ENCODE peak calls at places on chromosomes 11 and 22, in eight cellular contexts. Z, O, F, X, C, Y, R and L are unnamed samples.

GRCh38 chr22:37182101-37182948 is 5.7 kb downstream of the C1QTNF6 start:
- DNase-seq in Z (no peak), O (peak; percentile 61), F (no peak), X (no peak), C (no peak), Y (no peak), R (no peak), L (no peak)

GRCh38 chr11:35190804-35191348 is 51.9 kb downstream of the CD44 start:
- DNase-seq in Z (no peak), O (no peak), F (no peak), X (no peak), C (no peak), Y (no peak), R (no peak), L (no peak)

GRCh38 chr11:2251138-2251537 is 19.2 kb downstream of the ASCL2 start:
- DNase-seq in Z (no peak), O (no peak), F (no peak), X (no peak), C (no peak), Y (no peak), R (no peak), L (no peak)

GRCh38 chr11:64742087-64742939 is 1.6 kb downstream of the RASGRP2 start:
- DNase-seq in Z (no peak), O (peak; percentile 84), F (no peak), X (no peak), C (peak; percentile 58), Y (no peak), R (no peak), L (no peak)

GRCh38 chr22:47622541-47622940 is 860.1 kb downstream of the TBC1D22A start:
- DNase-seq in Z (no peak), O (no peak), F (peak; percentile 26), X (no peak), C (no peak), Y (peak; percentile 81), R (no peak), L (no peak)

GRCh38 chr22:25437414-25438160 is 126.9 kb upstream of the GRK3 start:
- DNase-seq in Z (no peak), O (no peak), F (no peak), X (no peak), C (no peak), Y (no peak), R (no peak), L (no peak)

GRCh38 chr22:38177044-38177443 is 4.6 kb downstream of the PLA2G6 start:
- DNase-seq in Z (no peak), O (peak; percentile 52), F (no peak), X (no peak), C (no peak), Y (no peak), R (no peak), L (no peak)

GRCh38 chr11:63901660-63902059 is 15.3 kb downstream of the RCOR2 start:
- DNase-seq in Z (no peak), O (no peak), F (no peak), X (no peak), C (no peak), Y (no peak), R (no peak), L (no peak)

GRCh38 chr11:2867722-2868548 is 17.6 kb downstream of the CDKN1C start:
- DNase-seq in Z (no peak), O (no peak), F (no peak), X (no peak), C (no peak), Y (no peak), R (no peak), L (no peak)

GRCh38 chr22:30575011-30575671 is 676 bp upstream of the GAL3ST1 start:
- DNase-seq in Z (no peak), O (no peak), F (peak; percentile 60), X (no peak), C (no peak), Y (no peak), R (peak; percentile 42), L (no peak)

GRCh38 chr11:74720596-74721478 is 10.4 kb downstream of the CHRDL2 start:
- DNase-seq in Z (no peak), O (peak; percentile 86), F (peak; percentile 86), X (no peak), C (no peak), Y (no peak), R (peak; percentile 70), L (no peak)

GRCh38 chr11:118295834-118296454 is 8.6 kb upstream of the CD3E start:
- DNase-seq in Z (no peak), O (no peak), F (no peak), X (no peak), C (no peak), Y (no peak), R (no peak), L (no peak)

GRCh38 chr11:62880803-62881578 is at the start of gene SLC3A2:
- DNase-seq in Z (peak; percentile 76), O (peak; percentile 97), F (peak; percentile 89), X (peak; percentile 90), C (peak; percentile 87), Y (peak; percentile 98), R (peak; percentile 89), L (peak; percentile 48)

GRCh38 chr11:35483131-35483800 is 42.1 kb downstream of the PAMR1 start:
- DNase-seq in Z (no peak), O (no peak), F (no peak), X (no peak), C (no peak), Y (no peak), R (no peak), L (no peak)

GRCh38 chr22:26906464-26906863 is 249.1 kb downstream of the MIAT start:
- DNase-seq in Z (no peak), O (no peak), F (no peak), X (no peak), C (no peak), Y (no peak), R (no peak), L (no peak)

GRCh38 chr22:39519681-39520053 is 695 bp upstream of the ATF4 start:
- DNase-seq in Z (no peak), O (peak; percentile 89), F (peak; percentile 74), X (peak; percentile 77), C (no peak), Y (peak; percentile 93), R (no peak), L (no peak)

GRCh38 chr22:38758276-38758945 is 2.6 kb upstream of the SUN2 start:
- DNase-seq in Z (no peak), O (peak; percentile 65), F (no peak), X (no peak), C (no peak), Y (no peak), R (no peak), L (no peak)

GRCh38 chr11:100964400-100964799 is 165.2 kb downstream of the PGR start:
- DNase-seq in Z (no peak), O (no peak), F (no peak), X (no peak), C (no peak), Y (no peak), R (no peak), L (no peak)

GRCh38 chr11:117239295-117239694 is 6.8 kb downstream of the RNF214 start:
- DNase-seq in Z (no peak), O (no peak), F (no peak), X (peak; percentile 47), C (no peak), Y (no peak), R (no peak), L (no peak)
- TF ChIP-seq CTCF in Z (no peak), O (no peak), F (no peak), X (peak; percentile 20), C (no peak), Y (no peak), R (no peak), L (no peak)

GRCh38 chr11:113251281-113251680 is 63.1 kb upstream of the TTC12 start:
- DNase-seq in Z (no peak), O (no peak), F (no peak), X (no peak), C (no peak), Y (no peak), R (no peak), L (no peak)

GRCh38 chr11:113247231-113247630 is 67.2 kb upstream of the TTC12 start:
- DNase-seq in Z (no peak), O (no peak), F (no peak), X (no peak), C (no peak), Y (no peak), R (no peak), L (no peak)

GRCh38 chr11:113248702-113249490 is 65.5 kb upstream of the TTC12 start:
- DNase-seq in Z (no peak), O (no peak), F (no peak), X (no peak), C (no peak), Y (peak; percentile 56), R (no peak), L (no peak)

GRCh38 chr11:113249786-113250185 is 64.6 kb upstream of the TTC12 start:
- DNase-seq in Z (no peak), O (no peak), F (no peak), X (no peak), C (no peak), Y (peak; percentile 13), R (no peak), L (no peak)

GRCh38 chr11:113249491-113249763 is 65.0 kb upstream of the TTC12 start:
- DNase-seq in Z (no peak), O (no peak), F (no peak), X (no peak), C (no peak), Y (peak; percentile 72), R (no peak), L (no peak)
- TF ChIP-seq CTCF in Z (peak; percentile 34), O (no peak), F (no peak), X (no peak), C (peak; percentile 41), Y (no peak), R (no peak), L (no peak)

GRCh38 chr11:103465555-103466140 is 356.4 kb downstream of the DYNC2H1 start:
- DNase-seq in Z (no peak), O (no peak), F (no peak), X (no peak), C (no peak), Y (no peak), R (no peak), L (no peak)

DNA sequence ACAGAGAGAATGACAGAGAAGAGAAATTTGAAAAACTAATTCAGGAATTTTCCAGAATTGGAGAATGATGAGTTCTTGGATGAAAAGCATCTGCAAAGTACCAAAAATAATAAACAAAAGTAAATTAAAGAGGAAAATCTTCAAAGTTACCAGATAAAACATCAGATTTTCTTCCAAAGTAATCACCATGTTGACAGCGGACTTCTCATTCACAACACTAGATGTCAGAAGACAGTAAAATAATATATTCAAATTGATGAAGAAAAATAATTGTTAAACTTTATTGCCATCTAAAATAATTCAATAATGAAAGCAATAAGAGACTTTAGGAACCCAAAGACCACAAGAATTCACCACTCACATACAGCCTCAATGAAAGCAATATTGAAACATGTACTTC is 355.2 kb downstream of the DYNC2H1 start:
- DNase-seq in Z (no peak), O (no peak), F (no peak), X (no peak), C (no peak), Y (no peak), R (no peak), L (no peak)
- TF ChIP-seq CTCF in Z (no peak), O (no peak), F (no peak), X (no peak), C (no peak), Y (no peak), R (no peak), L (no peak)

GRCh38 chr11:78034623-78035022 is 11.5 kb upstream of the KCTD14 start:
- DNase-seq in Z (no peak), O (no peak), F (no peak), X (no peak), C (no peak), Y (no peak), R (no peak), L (no peak)
- TF ChIP-seq CTCF in Z (no peak), O (no peak), F (no peak), X (no peak), C (no peak), Y (no peak), R (no peak), L (no peak)

GRCh38 chr11:59142530-59143507 is at the start of gene FAM111A:
- DNase-seq in Z (peak; percentile 67), O (peak; percentile 96), F (peak; percentile 90), X (peak; percentile 90), C (peak; percentile 80), Y (peak; percentile 98), R (peak; percentile 79), L (peak; percentile 46)
- TF ChIP-seq CTCF in Z (peak; percentile 49), O (no peak), F (no peak), X (no peak), C (no peak), Y (no peak), R (no peak), L (no peak)